ENCODE peak calls at places on chromosomes 5 and 9, in ten cellular contexts. G is AG04450, L is GM12865, H is RWPE2, V is left ventricle myocardium inferior, A is heart left ventricle, C is GM23338, Q is breast epithelium, B is mammary epithelial cell, J is astrocyte. N is an unnamed sample.

GRCh38 chr5:107251151-107251550 is 419.6 kb downstream of the EFNA5 start:
- DNase-seq in A (no peak), J (no peak), L (no peak), H (no peak), G (no peak), Q (no peak), V (no peak), B (no peak), C (no peak), N (no peak)

GRCh38 chr9:93123561-93124283 is 10.3 kb downstream of the NINJ1 start:
- DNase-seq in Q (no peak), J (no peak), C (no peak), H (peak), G (no peak), L (no peak), V (no peak), A (peak), B (no peak), N (no peak)

GRCh38 chr9:7315746-7316457 is 483.7 kb downstream of the DMAC1 start:
- DNase-seq in H (no peak), J (peak), G (no peak), C (no peak), B (peak), V (no peak), Q (no peak), L (no peak), A (no peak), N (peak)

GRCh38 chr9:108269421-108269820 is 586.4 kb downstream of the ACTL7B start:
- DNase-seq in J (no peak), C (no peak), Q (no peak), V (no peak), A (no peak), L (peak), G (no peak), H (no peak), B (no peak), N (no peak)

GRCh38 chr9:83447351-83447750 is 90.8 kb downstream of the FRMD3 start:
- DNase-seq in V (no peak), B (no peak), C (no peak), G (no peak), Q (no peak), A (no peak), L (no peak), H (no peak), J (no peak), N (no peak)

GRCh38 chr5:147860641-147861025 is 17.9 kb upstream of the SCGB3A2 start:
- DNase-seq in L (no peak), B (no peak), H (no peak), V (no peak), G (no peak), C (no peak), Q (no peak), J (no peak), A (no peak), N (no peak)

GRCh38 chr9:125534934-125535701 is 171.9 kb downstream of the MAPKAP1 start:
- DNase-seq in H (no peak), L (no peak), B (no peak), C (no peak), A (no peak), J (no peak), V (no peak), Q (no peak), G (no peak), N (no peak)

GRCh38 chr9:2741441-2742158 is 24.3 kb downstream of the KCNV2 start:
- DNase-seq in C (no peak), V (no peak), A (no peak), G (no peak), Q (no peak), H (no peak), B (no peak), J (no peak), L (no peak), N (no peak)

GRCh38 chr9:104287255-104287872 is 193.3 kb downstream of the SMC2 start:
- DNase-seq in J (no peak), G (no peak), V (no peak), L (no peak), A (no peak), Q (no peak), B (peak), C (no peak), H (no peak), N (no peak)

GRCh38 chr5:111111956-111112355 is 19.8 kb downstream of the WDR36 start:
- DNase-seq in L (no peak), B (no peak), Q (no peak), J (no peak), H (no peak), C (no peak), A (no peak), G (no peak), V (no peak), N (no peak)

GRCh38 chr5:62283856-62284255 is 22.1 kb upstream of the KIF2A start:
- DNase-seq in G (no peak), L (no peak), B (no peak), A (no peak), C (no peak), J (no peak), H (no peak), Q (no peak), V (no peak), N (no peak)

GRCh38 chr5:137448868-137449267 is 50.3 kb downstream of the SPOCK1 start:
- DNase-seq in G (no peak), Q (no peak), V (no peak), C (no peak), L (no peak), H (no peak), A (no peak), J (no peak), B (no peak), N (no peak)

GRCh38 chr5:132662004-132662401 is 4.0 kb downstream of the IL13 start:
- DNase-seq in Q (no peak), C (no peak), V (no peak), H (no peak), L (peak), G (no peak), J (no peak), B (no peak), A (no peak), N (no peak)

GRCh38 chr5:157460921-157461792 is 1.1 kb downstream of the NIPAL4 start:
- DNase-seq in H (peak), A (no peak), B (peak), G (no peak), J (no peak), L (no peak), C (no peak), V (no peak), Q (no peak), N (no peak)

GRCh38 chr5:157464518-157465171 is 4.6 kb downstream of the NIPAL4 start:
- DNase-seq in V (no peak), J (peak), C (peak), A (no peak), L (peak), H (peak), G (peak), Q (no peak), B (peak), N (peak)

GRCh38 chr5:157459715-157460599 is at the start of gene NIPAL4:
- DNase-seq in H (peak), B (peak), G (no peak), V (no peak), L (no peak), C (peak), A (peak), Q (no peak), J (no peak), N (no peak)

GRCh38 chr5:157463081-157463480 is 3.1 kb downstream of the NIPAL4 start:
- DNase-seq in L (no peak), V (no peak), B (no peak), C (no peak), G (no peak), H (peak), A (no peak), J (peak), Q (no peak), N (no peak)

DNA sequence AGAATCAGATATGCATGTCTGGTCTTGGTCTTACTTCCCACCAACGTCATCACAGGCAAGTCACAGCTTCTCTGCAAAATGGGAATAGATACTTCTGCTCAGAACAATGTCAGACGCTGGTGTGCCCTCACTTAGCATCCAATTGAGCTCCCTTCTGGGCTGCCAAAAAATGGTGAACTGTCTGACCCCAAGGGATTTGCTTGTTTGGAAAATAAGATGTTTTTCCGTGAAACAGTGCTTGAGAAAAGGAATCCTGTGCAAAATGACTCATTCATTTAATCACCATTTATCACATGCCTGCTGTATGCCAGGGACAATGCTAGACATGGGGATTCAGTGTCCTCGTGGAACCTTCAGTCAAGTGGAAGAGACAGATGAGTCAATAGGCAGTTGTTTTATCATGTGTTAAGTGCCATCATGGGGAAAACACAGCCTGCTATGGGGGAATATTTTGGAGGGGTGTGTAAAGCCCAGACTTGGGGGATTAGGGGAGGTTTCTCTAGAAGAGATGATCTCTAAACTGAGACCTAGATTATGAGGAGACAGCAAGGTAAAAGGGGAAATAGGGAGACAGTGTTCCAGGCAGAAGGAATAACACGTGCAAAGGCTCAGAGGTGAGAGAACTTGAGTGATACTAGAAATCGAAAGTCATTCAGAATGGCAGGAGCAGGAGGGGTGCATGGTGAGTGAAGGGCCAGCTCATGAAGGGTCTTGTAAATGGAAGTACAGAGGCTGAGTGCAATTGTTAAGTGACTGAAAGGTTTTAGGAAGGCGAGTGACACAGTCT is 3.8 kb downstream of the NIPAL4 start:
- DNase-seq in B (peak), Q (no peak), C (no peak), L (peak), A (no peak), J (peak), G (no peak), V (no peak), H (peak), N (peak)
- H3K4me3 ChIP-seq in B (no peak), Q (no peak), C (no peak), L (no peak), A (no peak), J (no peak), G (no peak), V (no peak), H (no peak), N (no peak)

GRCh38 chr5:15794117-15794985 is 294.4 kb downstream of the FBXL7 start:
- DNase-seq in B (no peak), A (no peak), H (no peak), Q (no peak), G (no peak), V (no peak), J (peak), L (no peak), C (no peak), N (peak)
- TF ChIP-seq CTCF in B (no peak), A (peak), H (peak), Q (no peak), G (peak), V (peak), J (peak), L (no peak), C (no peak), N (no peak)

DNA sequence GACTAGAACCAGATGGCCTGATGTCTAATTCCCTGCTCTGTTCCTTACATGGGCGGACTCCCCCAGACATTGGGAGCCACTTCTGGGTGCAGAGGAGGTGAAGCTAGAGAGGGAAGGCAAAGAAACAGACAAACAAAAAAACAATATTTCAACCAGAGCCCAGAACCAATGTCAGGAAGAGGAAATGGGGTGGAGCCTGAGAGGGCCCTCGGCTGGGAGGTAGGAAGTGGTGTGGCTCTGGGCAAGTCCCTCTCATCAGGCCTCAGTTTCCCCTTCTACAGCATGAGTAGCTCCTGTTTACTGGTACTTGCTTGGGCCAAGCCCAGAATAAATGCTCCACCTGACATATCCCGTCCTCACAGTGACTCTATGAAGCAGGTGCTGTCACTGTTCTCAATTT is 11.1 kb downstream of the SH2D3C start:
- DNase-seq in A (no peak), Q (no peak), V (no peak), C (no peak), B (no peak), J (no peak), H (no peak), G (no peak), L (no peak), N (no peak)
- H3K4me3 ChIP-seq in A (peak), Q (peak), V (peak), C (no peak), B (no peak), J (no peak), H (no peak), G (no peak), L (no peak), N (no peak)

DNA sequence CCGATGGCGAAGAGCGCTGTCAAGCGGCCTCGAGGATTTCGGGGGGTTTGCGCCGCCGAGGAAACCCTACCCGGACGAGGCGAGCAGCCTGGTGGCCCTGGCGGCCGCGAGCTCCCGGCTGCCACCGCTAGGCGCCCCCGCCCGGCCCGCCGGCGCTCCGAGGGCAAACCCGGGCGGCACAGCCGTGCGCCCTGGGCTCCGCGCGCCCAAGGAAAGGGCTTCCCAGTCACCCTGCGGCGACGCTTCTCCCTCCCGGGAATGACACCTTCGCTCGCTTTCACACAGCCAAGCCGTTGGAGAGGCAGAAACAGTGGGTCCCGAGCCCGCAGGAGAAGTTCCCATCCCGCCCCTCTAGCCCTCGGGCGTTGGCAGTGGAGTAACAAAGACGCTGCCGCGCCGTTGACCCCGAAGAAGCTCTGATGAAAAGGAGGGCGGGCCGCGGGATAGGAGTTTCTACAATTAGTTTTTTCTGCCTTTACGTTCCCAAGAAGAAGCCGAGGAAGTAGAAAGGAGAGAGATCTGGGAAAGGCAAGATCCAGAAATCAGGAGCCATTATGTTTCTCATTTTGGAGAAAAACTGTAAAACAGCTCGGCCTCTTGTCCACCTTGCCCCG is 126.1 kb downstream of the TMEM174 start:
- DNase-seq in A (no peak), L (no peak), Q (no peak), B (peak), C (peak), V (no peak), H (no peak), G (no peak), J (no peak), N (no peak)
- TF ChIP-seq CTCF in A (no peak), L (no peak), Q (no peak), B (no peak), C (no peak), V (peak), H (peak), G (no peak), J (no peak), N (no peak)

DNA sequence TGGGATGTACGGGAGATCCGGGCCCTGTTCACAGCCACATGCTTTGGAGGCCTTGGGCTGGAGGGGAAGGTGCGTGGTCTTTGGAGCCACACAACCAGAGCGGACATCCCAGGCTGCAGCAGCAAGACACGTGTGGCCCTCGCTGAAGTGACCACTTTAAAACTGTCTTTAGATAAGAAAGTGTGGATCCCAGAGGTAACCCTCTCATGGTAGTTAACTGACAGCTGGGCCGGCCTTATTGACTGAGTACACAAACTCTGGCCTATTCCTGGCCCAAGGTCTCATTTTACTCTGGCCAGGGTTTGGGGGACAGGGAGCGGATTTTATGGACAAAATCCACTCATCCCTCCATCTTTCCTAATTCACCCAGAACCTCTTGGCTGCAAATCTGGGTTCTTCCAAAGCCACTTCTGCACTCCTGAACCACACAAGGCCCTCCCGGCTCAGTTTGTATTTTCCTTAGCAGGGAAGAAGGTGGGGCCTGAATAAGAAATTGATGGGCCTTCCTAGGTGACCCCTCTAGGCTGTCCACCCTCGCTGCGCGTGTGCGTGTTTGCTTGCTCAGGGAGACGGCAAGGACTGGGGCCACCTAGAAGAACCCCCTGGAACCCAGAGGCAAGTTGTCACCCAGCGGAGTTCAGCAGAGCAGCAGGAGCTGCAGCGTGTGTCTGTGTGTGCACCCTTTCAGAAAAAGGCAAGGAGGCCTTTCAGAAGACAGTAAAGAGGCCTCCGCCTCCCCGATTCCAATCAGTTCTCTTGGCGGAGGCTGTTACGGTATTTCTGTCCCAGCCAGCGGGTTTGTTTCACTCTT is 73.3 kb upstream of the ORM1 start:
- DNase-seq in V (no peak), A (no peak), G (no peak), C (no peak), Q (no peak), B (no peak), L (no peak), J (no peak), H (no peak), N (no peak)
- H3K4me3 ChIP-seq in V (peak), A (no peak), G (no peak), C (no peak), Q (no peak), B (no peak), L (no peak), J (no peak), H (no peak), N (no peak)

DNA sequence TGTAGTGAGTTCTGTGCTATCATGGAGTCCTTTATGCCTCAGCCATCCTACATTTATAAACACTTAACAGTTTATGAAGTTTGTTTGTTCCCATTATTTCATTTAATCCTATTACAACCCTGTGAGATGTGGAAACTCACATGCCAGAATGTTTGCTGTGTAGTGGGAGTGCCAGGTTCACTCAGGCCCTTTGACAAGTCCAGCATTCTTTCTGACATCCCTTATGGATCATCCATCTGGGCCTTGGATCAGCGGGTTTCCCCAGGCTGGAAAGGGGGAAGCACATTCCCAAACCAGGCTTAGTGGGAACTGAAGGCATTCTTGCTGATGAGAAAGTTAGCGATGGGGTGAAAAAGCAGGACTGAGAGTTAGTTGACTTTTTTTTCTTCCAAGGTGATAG is 128.1 kb upstream of the OTULINL start:
- DNase-seq in A (no peak), L (no peak), V (no peak), C (no peak), Q (no peak), G (no peak), B (no peak), J (peak), H (no peak), N (no peak)
- TF ChIP-seq CTCF in A (no peak), L (no peak), V (no peak), C (no peak), Q (no peak), G (no peak), B (no peak), J (no peak), H (no peak), N (no peak)